ENCODE peak calls at places on chromosome 4, in six cellular contexts. V is fibroblast of lung, N is fibroblast of mammary gland, H is foreskin fibroblast, O is adrenal gland, S is right lobe of liver. C is an unnamed sample.

GRCh38 chr4:141789716-141790115 is 153.3 kb downstream of the IL15 start:
- DNase-seq in V (no peak), N (no peak), H (no peak), O (no peak), S (no peak), C (no peak)

GRCh38 chr4:38322709-38323108 is 341.3 kb upstream of the KLF3 start:
- DNase-seq in V (peak), N (peak), H (peak), O (peak), S (no peak), C (peak)

GRCh38 chr4:2412885-2413716 is 5.3 kb downstream of the ZFYVE28 start:
- DNase-seq in V (peak), N (peak), H (peak), O (peak), S (no peak), C (peak)

GRCh38 chr4:118281611-118282442 is 71.0 kb downstream of the PRSS12 start:
- DNase-seq in V (peak), N (peak), H (peak), O (no peak), S (no peak), C (peak)

GRCh38 chr4:25704516-25704915 is 48.9 kb downstream of the SLC34A2 start:
- DNase-seq in V (no peak), N (no peak), H (no peak), O (no peak), S (no peak), C (no peak)

GRCh38 chr4:48067536-48067935 is 51.0 kb downstream of the NIPAL1 start:
- DNase-seq in V (no peak), N (no peak), H (no peak), O (no peak), S (no peak), C (no peak)

GRCh38 chr4:105632599-105632998 is 75.9 kb downstream of the INTS12 start:
- DNase-seq in V (no peak), N (no peak), H (no peak), O (no peak), S (no peak), C (no peak)

GRCh38 chr4:142095886-142096605 is 459.7 kb downstream of the IL15 start:
- DNase-seq in V (peak), N (peak), H (peak), O (peak), S (no peak), C (peak)

GRCh38 chr4:123559955-123560669 is 163.5 kb downstream of the SPRY1 start:
- DNase-seq in V (peak), N (peak), H (no peak), O (no peak), S (no peak), C (no peak)

GRCh38 chr4:29708473-29708872 is 1011.7 kb upstream of the PCDH7 start:
- DNase-seq in V (peak), N (peak), H (no peak), O (no peak), S (no peak), C (peak)

GRCh38 chr4:172813359-172813923 is 355.2 kb upstream of the GALNT7 start:
- DNase-seq in V (no peak), N (no peak), H (no peak), O (no peak), S (no peak), C (no peak)

GRCh38 chr4:40980318-40980883 is 230.6 kb downstream of the NSUN7 start:
- DNase-seq in V (no peak), N (no peak), H (no peak), O (no peak), S (no peak), C (no peak)

GRCh38 chr4:128787509-128788311 is 21.8 kb upstream of the JADE1 start:
- DNase-seq in V (no peak), N (peak), H (no peak), O (no peak), S (no peak), C (no peak)

GRCh38 chr4:62881901-62882300 is 1527.3 kb downstream of the TECRL start:
- DNase-seq in V (no peak), N (no peak), H (no peak), O (no peak), S (no peak), C (no peak)

GRCh38 chr4:504076-504475 is 5.1 kb downstream of the PIGG start:
- DNase-seq in V (no peak), N (no peak), H (no peak), O (no peak), S (no peak), C (no peak)

GRCh38 chr4:183335369-183335940 is 13.2 kb upstream of the CLDN24 start:
- DNase-seq in V (peak), N (peak), H (peak), O (no peak), S (no peak), C (peak)

GRCh38 chr4:6401797-6402196 is 70.6 kb downstream of the PPP2R2C start:
- DNase-seq in V (no peak), N (no peak), H (no peak), O (no peak), S (no peak), C (no peak)

GRCh38 chr4:10746371-10747143 is 62.0 kb upstream of the CLNK start:
- DNase-seq in V (peak), N (peak), H (no peak), O (no peak), S (no peak), C (no peak)

GRCh38 chr4:158384407-158384806 is 137.3 kb upstream of the RXFP1 start:
- DNase-seq in V (no peak), N (no peak), H (no peak), O (no peak), S (no peak), C (no peak)

GRCh38 chr4:133059117-133059516 is 90.0 kb upstream of the PCDH10 start:
- DNase-seq in V (no peak), N (no peak), H (no peak), O (no peak), S (no peak), C (no peak)

GRCh38 chr4:159341486-159341885 is 238.6 kb downstream of the RAPGEF2 start:
- DNase-seq in V (peak), N (peak), H (peak), O (no peak), S (no peak), C (no peak)

GRCh38 chr4:134691915-134692314 is 490.3 kb upstream of the PABPC4L start:
- DNase-seq in V (no peak), N (no peak), H (no peak), O (no peak), S (no peak), C (peak)

GRCh38 chr4:159075531-159075932 is 27.3 kb upstream of the RAPGEF2 start:
- DNase-seq in V (no peak), N (peak), H (peak), O (no peak), S (no peak), C (no peak)

GRCh38 chr4:141912831-141913230 is 276.4 kb downstream of the IL15 start:
- DNase-seq in V (peak), N (peak), H (no peak), O (peak), S (no peak), C (no peak)

GRCh38 chr4:183030823-183031222 is 68.2 kb upstream of the WWC2 start:
- DNase-seq in V (no peak), N (no peak), H (no peak), O (peak), S (no peak), C (no peak)

GRCh38 chr4:14180983-14181601 is 553.6 kb upstream of the BOD1L1 start:
- DNase-seq in V (no peak), N (no peak), H (peak), O (no peak), S (no peak), C (no peak)

GRCh38 chr4:170940043-170940724 is 850.4 kb upstream of the AADAT start:
- DNase-seq in V (no peak), N (no peak), H (no peak), O (no peak), S (no peak), C (no peak)

GRCh38 chr4:95547708-95548471 is 883 bp downstream of the UNC5C start:
- DNase-seq in V (no peak), N (no peak), H (peak), O (peak), S (no peak), C (no peak)

GRCh38 chr4:154506253-154506652 is 14.7 kb upstream of the DCHS2 start:
- DNase-seq in V (peak), N (peak), H (peak), O (no peak), S (no peak), C (no peak)

GRCh38 chr4:54661686-54662085 is 3.9 kb downstream of the KIT start:
- DNase-seq in V (peak), N (peak), H (peak), O (no peak), S (no peak), C (peak)

GRCh38 chr4:18439306-18439705 is 417.8 kb upstream of the LCORL start:
- DNase-seq in V (no peak), N (no peak), H (no peak), O (no peak), S (no peak), C (no peak)

GRCh38 chr4:83320548-83320947 is 14.1 kb downstream of the HPSE start:
- DNase-seq in V (no peak), N (peak), H (peak), O (peak), S (peak), C (peak)

GRCh38 chr4:118338981-118339765 is 13.6 kb downstream of the PRSS12 start:
- DNase-seq in V (peak), N (peak), H (peak), O (no peak), S (no peak), C (peak)

DNA sequence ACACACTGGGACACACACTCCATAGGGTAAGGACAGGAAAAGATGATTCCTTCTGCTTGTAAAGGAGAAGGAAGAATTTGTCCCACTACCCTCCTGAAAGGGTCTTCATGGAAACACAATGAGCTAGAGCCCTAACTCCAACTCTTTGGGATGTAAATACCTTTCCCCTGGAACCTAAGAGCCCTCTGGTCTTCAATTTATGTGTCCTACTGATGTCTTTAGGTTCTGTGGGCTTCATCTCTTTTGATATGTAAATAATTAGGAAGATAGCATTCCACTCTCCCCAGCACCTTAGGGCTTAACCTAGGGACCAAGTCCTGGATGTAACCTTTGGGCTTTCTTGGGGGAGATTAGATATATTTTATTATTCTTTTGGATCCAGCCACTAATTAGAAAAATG is 38.3 kb downstream of the PF4 start:
- DNase-seq in V (no peak), N (no peak), H (no peak), O (no peak), S (no peak), C (no peak)
- H3K4me3 ChIP-seq in V (peak), N (no peak), H (no peak), O (no peak), S (no peak), C (no peak)

DNA sequence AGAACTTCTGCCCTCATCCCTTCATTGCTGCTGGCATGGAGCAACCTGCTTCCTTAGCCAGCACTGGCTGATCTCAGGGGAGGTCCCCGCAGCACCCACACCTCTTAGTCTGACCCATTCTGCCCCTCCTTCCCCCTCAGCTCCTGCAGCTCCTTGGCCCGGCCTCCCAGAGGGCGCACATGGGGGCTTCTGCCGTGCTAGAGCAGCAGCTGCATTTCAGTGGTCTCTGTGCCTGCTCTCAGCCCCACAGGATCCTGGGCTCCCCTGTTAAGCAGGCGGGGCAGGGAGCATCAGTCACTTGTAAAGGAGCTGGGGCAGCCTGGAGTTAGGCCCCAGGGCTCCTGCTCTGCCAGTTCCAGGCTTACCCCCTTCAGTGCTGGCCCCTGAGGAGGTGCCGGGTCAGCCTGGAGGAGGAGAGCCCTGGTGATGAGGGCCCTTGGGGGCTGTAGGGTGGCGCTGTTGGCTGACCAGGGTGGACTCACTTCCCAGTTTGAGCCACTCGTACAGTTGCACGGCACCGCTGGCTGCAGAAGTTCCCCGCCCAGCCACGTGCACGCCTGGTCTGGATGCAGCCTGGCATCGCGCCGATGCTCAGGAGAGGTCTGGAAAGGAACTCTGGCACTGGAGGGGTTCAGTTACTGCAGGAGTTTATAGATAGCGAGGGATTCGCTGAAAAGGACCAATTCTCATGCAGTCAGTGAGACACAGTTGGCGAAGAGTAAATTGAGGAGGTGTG is 85.1 kb upstream of the PSAPL1 start:
- DNase-seq in V (no peak), N (no peak), H (no peak), O (no peak), S (no peak), C (no peak)
- TF ChIP-seq CTCF in V (no peak), N (no peak), H (no peak), O (no peak), S (no peak), C (no peak)

GRCh38 chr4:45324381-45325111 is 598.2 kb upstream of the GNPDA2 start:
- DNase-seq in V (no peak), N (no peak), H (no peak), O (no peak), S (no peak), C (no peak)
- H3K4me3 ChIP-seq in V (no peak), N (no peak), H (no peak), O (no peak), S (no peak), C (no peak)

GRCh38 chr4:15653864-15654391 is 1.2 kb downstream of the FBXL5 start:
- DNase-seq in V (peak), N (peak), H (peak), O (peak), S (no peak), C (no peak)

GRCh38 chr4:15656038-15656470 is 897 bp upstream of the FBXL5 start:
- DNase-seq in V (no peak), N (peak), H (peak), O (peak), S (no peak), C (no peak)

GRCh38 chr4:15657366-15657765 is 2.2 kb upstream of the FBXL5 start:
- DNase-seq in V (no peak), N (no peak), H (no peak), O (no peak), S (no peak), C (no peak)

GRCh38 chr4:15654556-15655222 is 468 bp downstream of the FBXL5 start:
- DNase-seq in V (peak), N (peak), H (peak), O (peak), S (peak), C (no peak)

GRCh38 chr4:15655223-15656037 is at the start of gene FBXL5:
- DNase-seq in V (peak), N (peak), H (peak), O (peak), S (peak), C (no peak)
- TF ChIP-seq CTCF in V (no peak), N (no peak), H (no peak), O (no peak), S (no peak), C (no peak)

GRCh38 chr4:85703098-85703497 is 228.1 kb downstream of the ARHGAP24 start:
- DNase-seq in V (no peak), N (peak), H (no peak), O (no peak), S (no peak), C (no peak)
- H3K4me3 ChIP-seq in V (no peak), N (no peak), H (no peak), O (no peak), S (no peak), C (no peak)

GRCh38 chr4:181319629-181320028 is 923.6 kb upstream of the TENM3 start:
- DNase-seq in V (no peak), N (no peak), H (no peak), O (no peak), S (no peak), C (no peak)

GRCh38 chr4:181323061-181323460 is 920.1 kb upstream of the TENM3 start:
- DNase-seq in V (no peak), N (no peak), H (no peak), O (no peak), S (no peak), C (no peak)
- TF ChIP-seq CTCF in V (no peak), N (no peak), H (no peak), O (no peak), S (no peak), C (no peak)

GRCh38 chr4:145502809-145503208 is 21.2 kb downstream of the SMAD1 start:
- DNase-seq in V (no peak), N (no peak), H (no peak), O (no peak), S (no peak), C (no peak)

GRCh38 chr4:145498430-145498829 is 16.8 kb downstream of the SMAD1 start:
- DNase-seq in V (no peak), N (no peak), H (no peak), O (no peak), S (no peak), C (no peak)

GRCh38 chr4:145497199-145498149 is 15.8 kb downstream of the SMAD1 start:
- DNase-seq in V (no peak), N (no peak), H (no peak), O (no peak), S (no peak), C (no peak)

GRCh38 chr4:145503486-145504072 is 21.9 kb downstream of the SMAD1 start:
- DNase-seq in V (no peak), N (no peak), H (no peak), O (no peak), S (no peak), C (no peak)

GRCh38 chr4:145501051-145501660 is 19.5 kb downstream of the SMAD1 start:
- DNase-seq in V (no peak), N (no peak), H (no peak), O (no peak), S (no peak), C (no peak)
- H3K4me3 ChIP-seq in V (no peak), N (no peak), H (no peak), O (no peak), S (no peak), C (no peak)